ENCODE peak calls at places on chromosome 16, in five cellular contexts. One of them, this sample, is unnamed.

GRCh38 chr16:3193221-3194212 is 5.5 kb downstream of the OR1F1 start:
- DNase-seq in neural progenitor cell: no peak
- DNase-seq in CD8-positive, alpha-beta T cell: no peak
- DNase-seq in left lung: no peak
- DNase-seq in testis: no peak
- DNase-seq in this sample: no peak

GRCh38 chr16:56912746-56913703 is 18.9 kb upstream of the HERPUD1 start:
- DNase-seq in neural progenitor cell: no peak
- DNase-seq in CD8-positive, alpha-beta T cell: no peak
- DNase-seq in left lung: no peak
- DNase-seq in testis: no peak
- DNase-seq in this sample: no peak

GRCh38 chr16:11534262-11534661 is 52.5 kb downstream of the LITAF start:
- DNase-seq in neural progenitor cell: no peak
- DNase-seq in CD8-positive, alpha-beta T cell: no peak
- DNase-seq in left lung: no peak
- DNase-seq in testis: no peak
- DNase-seq in this sample: peak; percentile 51

GRCh38 chr16:77211880-77212735 is 12.9 kb downstream of the SYCE1L start:
- DNase-seq in neural progenitor cell: peak; percentile 83
- DNase-seq in CD8-positive, alpha-beta T cell: peak; percentile 40
- DNase-seq in left lung: peak; percentile 69
- DNase-seq in testis: peak; percentile 42
- DNase-seq in this sample: peak; percentile 78

GRCh38 chr16:11757671-11758545 is 15.3 kb upstream of the TXNDC11 start:
- DNase-seq in neural progenitor cell: no peak
- DNase-seq in CD8-positive, alpha-beta T cell: no peak
- DNase-seq in left lung: no peak
- DNase-seq in testis: peak; percentile 67
- DNase-seq in this sample: no peak

GRCh38 chr16:53502331-53503269 is at the start of gene AKTIP:
- DNase-seq in neural progenitor cell: peak; percentile 44
- DNase-seq in CD8-positive, alpha-beta T cell: no peak
- DNase-seq in left lung: peak; percentile 66
- DNase-seq in testis: peak; percentile 83
- DNase-seq in this sample: no peak

GRCh38 chr16:46688657-46689491 is at the start of gene VPS35:
- DNase-seq in neural progenitor cell: peak; percentile 100
- DNase-seq in CD8-positive, alpha-beta T cell: peak; percentile 99
- DNase-seq in left lung: peak; percentile 100
- DNase-seq in testis: peak; percentile 100
- DNase-seq in this sample: peak; percentile 99

GRCh38 chr16:47851026-47851610 is 304.7 kb downstream of the ABCC12 start:
- DNase-seq in neural progenitor cell: peak; percentile 43
- DNase-seq in CD8-positive, alpha-beta T cell: no peak
- DNase-seq in left lung: no peak
- DNase-seq in testis: no peak
- DNase-seq in this sample: no peak

GRCh38 chr16:77585379-77585778 is 136.9 kb upstream of the NUDT7 start:
- DNase-seq in neural progenitor cell: no peak
- DNase-seq in CD8-positive, alpha-beta T cell: no peak
- DNase-seq in left lung: no peak
- DNase-seq in testis: no peak
- DNase-seq in this sample: no peak

GRCh38 chr16:57361384-57361783 is 2.8 kb downstream of the CCL22 start:
- DNase-seq in neural progenitor cell: no peak
- DNase-seq in CD8-positive, alpha-beta T cell: no peak
- DNase-seq in left lung: peak; percentile 35
- DNase-seq in testis: no peak
- DNase-seq in this sample: peak; percentile 23

GRCh38 chr16:4517812-4518211 is 20.8 kb downstream of the CDIP1 start:
- DNase-seq in neural progenitor cell: peak; percentile 82
- DNase-seq in CD8-positive, alpha-beta T cell: no peak
- DNase-seq in left lung: no peak
- DNase-seq in testis: no peak
- DNase-seq in this sample: no peak

DNA sequence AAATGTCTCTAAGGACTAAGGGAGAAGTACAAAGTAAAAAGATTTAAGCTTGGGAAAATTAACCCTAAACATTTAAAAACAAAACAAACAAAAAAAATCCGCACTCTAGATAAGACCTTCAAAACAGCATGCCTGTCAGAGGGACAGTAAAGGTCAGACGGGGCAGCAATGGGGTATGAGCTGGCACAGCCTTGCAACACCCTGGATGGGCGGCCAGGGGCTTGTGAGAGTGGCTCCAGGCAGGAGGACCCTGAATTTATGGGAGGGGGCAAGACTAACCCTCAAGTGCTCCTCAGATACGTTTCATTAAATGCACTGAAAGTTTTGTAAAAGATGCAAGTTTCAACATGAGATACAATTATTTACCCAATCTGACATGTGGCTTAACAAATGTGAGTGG is 128.6 kb downstream of the ANKRD11 start:
- DNase-seq in neural progenitor cell: no peak
- DNase-seq in CD8-positive, alpha-beta T cell: no peak
- DNase-seq in left lung: no peak
- DNase-seq in testis: no peak
- DNase-seq in this sample: no peak
- H3K4me1 ChIP-seq in neural progenitor cell: peaks cover 57% of the 10 kb centered on the region
- H3K4me1 ChIP-seq in CD8-positive, alpha-beta T cell: peaks cover 80% of the 10 kb centered on the region
- H3K4me1 ChIP-seq in left lung: peaks cover 92% of the 10 kb centered on the region
- H3K4me1 ChIP-seq in testis: peaks cover 43% of the 10 kb centered on the region
- H3K4me1 ChIP-seq in this sample: peaks cover 63% of the 10 kb centered on the region

DNA sequence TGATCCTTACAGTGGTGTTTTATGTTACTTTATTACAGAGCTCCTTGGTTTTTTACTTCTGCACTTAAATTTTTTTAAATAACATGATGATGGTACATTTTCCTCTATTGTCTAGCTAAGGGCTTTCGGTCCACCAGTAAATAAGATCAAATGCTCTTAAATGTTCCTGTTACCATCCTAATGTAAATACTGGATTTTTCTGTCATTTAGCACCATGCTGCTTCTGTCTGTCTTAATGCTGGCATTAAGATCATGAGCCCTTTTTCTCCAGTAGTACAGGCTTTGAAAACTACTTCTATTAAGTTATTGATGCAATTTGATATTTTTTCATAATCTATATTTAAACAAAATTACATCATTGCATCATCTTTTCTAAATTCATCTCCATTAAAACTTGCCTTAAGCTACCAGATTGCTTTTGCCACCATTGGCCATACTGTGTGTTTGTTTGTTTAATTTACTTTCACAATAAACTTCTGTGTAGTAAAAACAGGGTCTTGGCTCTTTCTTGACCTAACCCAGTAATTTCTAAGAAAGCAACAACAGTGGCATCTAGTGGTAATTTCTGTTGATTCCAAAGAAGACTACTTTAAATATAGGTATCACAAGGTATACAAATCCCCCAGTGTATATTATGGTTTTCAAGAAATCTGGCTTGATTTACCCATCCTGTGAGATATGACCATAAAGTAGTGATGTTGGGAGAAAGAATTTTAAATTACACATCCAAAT is 9.0 kb upstream of the PHAF1 start:
- DNase-seq in neural progenitor cell: no peak
- DNase-seq in CD8-positive, alpha-beta T cell: no peak
- DNase-seq in left lung: no peak
- DNase-seq in testis: no peak
- DNase-seq in this sample: no peak
- TF ChIP-seq CTCF in neural progenitor cell: peak; percentile 34
- TF ChIP-seq CTCF in CD8-positive, alpha-beta T cell: peak; percentile 30
- TF ChIP-seq CTCF in left lung: no peak
- TF ChIP-seq CTCF in testis: no peak
- TF ChIP-seq CTCF in this sample: peak; percentile 63

GRCh38 chr16:88484505-88485365 is 31.7 kb downstream of the ZFPM1 start:
- DNase-seq in neural progenitor cell: no peak
- DNase-seq in CD8-positive, alpha-beta T cell: no peak
- DNase-seq in left lung: no peak
- DNase-seq in testis: no peak
- DNase-seq in this sample: no peak
- H3K4me1 ChIP-seq in neural progenitor cell: peaks cover 12% of the 10 kb centered on the region
- H3K4me1 ChIP-seq in CD8-positive, alpha-beta T cell: peaks cover 14% of the 10 kb centered on the region
- H3K4me1 ChIP-seq in left lung: no peaks in the 10 kb centered on the region
- H3K4me1 ChIP-seq in testis: peaks cover 10% of the 10 kb centered on the region
- H3K4me1 ChIP-seq in this sample: no peaks in the 10 kb centered on the region

DNA sequence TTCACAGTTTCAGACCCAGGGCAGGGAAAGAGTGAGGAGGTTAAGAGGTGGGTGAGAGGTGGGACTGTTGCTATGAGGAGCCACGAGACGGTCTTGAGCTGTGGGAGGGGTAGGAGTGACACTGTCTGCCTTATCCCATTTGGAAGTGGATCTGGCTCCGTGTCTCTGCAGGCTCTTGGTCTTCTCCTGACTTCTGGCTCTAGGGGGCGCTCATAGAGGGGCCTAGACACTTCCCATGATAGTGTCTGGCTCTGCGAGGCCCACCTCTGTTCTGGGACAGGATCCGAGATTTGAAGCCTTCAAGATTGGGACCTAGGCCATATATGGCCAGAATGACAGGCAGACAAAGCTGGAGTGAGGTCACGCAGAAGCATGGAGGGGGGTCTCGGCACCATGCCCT is 204.5 kb downstream of the GSG1L start:
- DNase-seq in neural progenitor cell: peak; percentile 58
- DNase-seq in CD8-positive, alpha-beta T cell: no peak
- DNase-seq in left lung: no peak
- DNase-seq in testis: no peak
- DNase-seq in this sample: no peak
- TF ChIP-seq CTCF in neural progenitor cell: peak; percentile 57
- TF ChIP-seq CTCF in CD8-positive, alpha-beta T cell: no peak
- TF ChIP-seq CTCF in left lung: no peak
- TF ChIP-seq CTCF in testis: no peak
- TF ChIP-seq CTCF in this sample: no peak

GRCh38 chr16:74025-74424 is 1.6 kb upstream of the RHBDF1 start:
- DNase-seq in neural progenitor cell: no peak
- DNase-seq in CD8-positive, alpha-beta T cell: no peak
- DNase-seq in left lung: no peak
- DNase-seq in testis: no peak
- DNase-seq in this sample: no peak

GRCh38 chr16:71540-72341 is 690 bp downstream of the RHBDF1 start:
- DNase-seq in neural progenitor cell: peak; percentile 79
- DNase-seq in CD8-positive, alpha-beta T cell: no peak
- DNase-seq in left lung: peak; percentile 78
- DNase-seq in testis: peak; percentile 80
- DNase-seq in this sample: peak; percentile 96

GRCh38 chr16:69181-69580 is 3.2 kb downstream of the RHBDF1 start:
- DNase-seq in neural progenitor cell: no peak
- DNase-seq in CD8-positive, alpha-beta T cell: no peak
- DNase-seq in left lung: no peak
- DNase-seq in testis: no peak
- DNase-seq in this sample: no peak

GRCh38 chr16:72561-73537 is at the start of gene RHBDF1:
- DNase-seq in neural progenitor cell: peak; percentile 90
- DNase-seq in CD8-positive, alpha-beta T cell: no peak
- DNase-seq in left lung: peak; percentile 57
- DNase-seq in testis: peak; percentile 62
- DNase-seq in this sample: no peak

DNA sequence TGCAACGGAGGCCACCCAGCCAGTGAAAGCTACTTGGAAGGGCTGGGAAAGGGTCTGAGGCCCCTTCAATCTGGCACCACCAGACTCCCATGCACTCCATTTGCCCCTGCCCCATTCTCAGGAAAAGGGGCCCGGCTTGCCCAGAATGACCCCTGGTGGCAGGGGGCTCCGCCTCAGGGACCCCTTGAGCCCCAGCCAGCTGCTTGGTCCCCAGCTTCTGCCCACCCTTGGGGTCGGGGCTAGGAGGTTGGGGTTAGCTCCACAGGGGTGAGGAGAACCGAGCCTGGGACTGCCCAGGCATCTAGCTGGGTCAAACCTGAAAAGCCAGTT is 1.3 kb downstream of the RHBDF1 start:
- DNase-seq in neural progenitor cell: no peak
- DNase-seq in CD8-positive, alpha-beta T cell: no peak
- DNase-seq in left lung: no peak
- DNase-seq in testis: no peak
- DNase-seq in this sample: no peak
- H3K4me1 ChIP-seq in neural progenitor cell: peaks cover 39% of the 10 kb centered on the region
- H3K4me1 ChIP-seq in CD8-positive, alpha-beta T cell: peaks cover 5% of the 10 kb centered on the region
- H3K4me1 ChIP-seq in left lung: peaks cover 63% of the 10 kb centered on the region
- H3K4me1 ChIP-seq in testis: peaks cover 11% of the 10 kb centered on the region
- H3K4me1 ChIP-seq in this sample: peaks cover 11% of the 10 kb centered on the region

DNA sequence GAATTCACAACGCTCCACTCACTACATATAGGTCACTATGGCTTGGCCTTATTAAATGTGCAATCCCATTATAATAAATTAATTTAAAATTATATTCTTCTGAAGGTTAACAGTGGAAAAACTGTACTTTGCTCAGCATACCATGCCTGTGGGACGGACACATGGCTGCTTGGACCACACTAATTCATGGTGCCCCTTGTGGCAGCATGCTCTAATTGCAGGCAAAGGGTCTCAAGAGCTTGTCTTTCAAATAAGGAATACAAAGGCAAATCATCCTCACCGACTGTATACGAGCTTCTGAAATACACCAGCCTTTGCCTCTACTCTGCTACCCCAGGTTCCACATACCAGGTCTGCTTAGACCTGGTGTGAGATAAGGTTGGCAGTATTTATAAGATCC is 11.7 kb downstream of the SMPD3 start:
- DNase-seq in neural progenitor cell: peak; percentile 30
- DNase-seq in CD8-positive, alpha-beta T cell: no peak
- DNase-seq in left lung: no peak
- DNase-seq in testis: no peak
- DNase-seq in this sample: no peak
- TF ChIP-seq CTCF in neural progenitor cell: peak; percentile 46
- TF ChIP-seq CTCF in CD8-positive, alpha-beta T cell: no peak
- TF ChIP-seq CTCF in left lung: no peak
- TF ChIP-seq CTCF in testis: no peak
- TF ChIP-seq CTCF in this sample: no peak

GRCh38 chr16:14609716-14610115 is 20.3 kb downstream of the PARN start:
- DNase-seq in neural progenitor cell: peak; percentile 28
- DNase-seq in CD8-positive, alpha-beta T cell: no peak
- DNase-seq in left lung: no peak
- DNase-seq in testis: no peak
- DNase-seq in this sample: no peak
- H3K4me1 ChIP-seq in neural progenitor cell: peaks cover 6% of the 10 kb centered on the region
- H3K4me1 ChIP-seq in CD8-positive, alpha-beta T cell: no peaks in the 10 kb centered on the region
- H3K4me1 ChIP-seq in left lung: no peaks in the 10 kb centered on the region
- H3K4me1 ChIP-seq in testis: no peaks in the 10 kb centered on the region
- H3K4me1 ChIP-seq in this sample: no peaks in the 10 kb centered on the region

DNA sequence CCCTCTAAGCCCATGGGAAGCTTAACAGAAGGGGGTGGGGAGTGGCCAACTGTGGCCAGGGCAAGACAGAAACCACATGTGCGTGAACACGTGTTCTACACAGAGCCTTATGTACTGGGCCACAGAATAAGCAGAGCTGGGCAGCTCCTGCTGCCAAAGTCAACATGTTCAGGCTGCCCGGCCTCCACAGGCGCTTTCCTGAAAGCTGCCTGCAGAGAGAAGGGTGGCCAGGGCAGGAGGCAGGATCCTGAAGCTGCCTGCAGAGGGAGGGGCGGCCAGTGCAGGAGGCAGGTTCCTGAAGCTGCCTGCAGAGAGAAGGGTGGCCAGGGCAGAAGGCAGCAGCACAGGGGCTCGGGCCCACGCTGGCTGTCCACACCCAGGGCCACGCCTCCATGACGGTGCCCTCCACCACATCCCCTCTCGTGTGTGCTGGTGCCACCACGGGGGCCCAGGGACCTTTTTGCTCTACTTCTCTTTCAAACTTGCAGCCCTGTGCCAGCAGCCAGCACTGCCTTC is 79.5 kb downstream of the ANKRD11 start:
- DNase-seq in neural progenitor cell: no peak
- DNase-seq in CD8-positive, alpha-beta T cell: no peak
- DNase-seq in left lung: peak; percentile 72
- DNase-seq in testis: peak; percentile 78
- DNase-seq in this sample: no peak
- TF ChIP-seq CTCF in neural progenitor cell: no peak
- TF ChIP-seq CTCF in CD8-positive, alpha-beta T cell: no peak
- TF ChIP-seq CTCF in left lung: no peak
- TF ChIP-seq CTCF in testis: no peak
- TF ChIP-seq CTCF in this sample: no peak

This sample was measured in RWPE2.